ENCODE peak calls at places on chromosome 10, in five cellular contexts. T is SHP77 treated with DMSO at 0.1 percent for 48 hours; P is iPS DF 6.9; L is stimulated activated naive CD4-positive, alpha-beta T cell; E is mesendoderm. H is an unnamed sample.

GRCh38 chr10:13877154-13877909 is 290.6 kb downstream of the PRPF18 start:
- DNase-seq in P (no peak), L (no peak), E (peak), T (no peak), H (no peak)

GRCh38 chr10:124109261-124109660 is 15.9 kb upstream of the CHST15 start:
- DNase-seq in L (no peak), E (no peak), P (no peak), T (no peak), H (no peak)

GRCh38 chr10:1119027-1119426 is 62.8 kb downstream of the WDR37 start:
- DNase-seq in T (no peak), P (no peak), L (no peak), E (no peak), H (no peak)

GRCh38 chr10:13115832-13116793 is 16.1 kb downstream of the OPTN start:
- DNase-seq in E (no peak), L (no peak), T (no peak), P (no peak), H (no peak)

GRCh38 chr10:78937388-78937787 is 131.4 kb upstream of the ZMIZ1 start:
- DNase-seq in P (no peak), L (no peak), E (no peak), T (no peak), H (no peak)

GRCh38 chr10:44752451-44753441 is 158.4 kb upstream of the TMEM72 start:
- DNase-seq in T (peak), L (no peak), P (no peak), E (no peak), H (no peak)

GRCh38 chr10:102814873-102815661 is 22.1 kb downstream of the CYP17A1 start:
- DNase-seq in P (no peak), E (no peak), T (no peak), L (no peak), H (no peak)

GRCh38 chr10:5424751-5425150 is 12.4 kb downstream of the NET1 start:
- DNase-seq in L (no peak), P (no peak), E (no peak), T (no peak), H (no peak)

GRCh38 chr10:35331894-35332640 is 4.2 kb upstream of the CCNY start:
- DNase-seq in L (no peak), E (no peak), T (peak), P (no peak), H (no peak)

GRCh38 chr10:34732926-34733325 is 82.2 kb downstream of the PARD3 start:
- DNase-seq in E (peak), P (no peak), L (no peak), T (peak), H (no peak)

GRCh38 chr10:103776878-103777591 is 78.3 kb downstream of the SH3PXD2A start:
- DNase-seq in T (no peak), L (no peak), P (no peak), E (no peak), H (no peak)

GRCh38 chr10:25704622-25705021 is 229.4 kb upstream of the MYO3A start:
- DNase-seq in L (no peak), P (no peak), E (peak), T (no peak), H (no peak)

GRCh38 chr10:79184141-79184625 is 115.4 kb downstream of the ZMIZ1 start:
- DNase-seq in T (no peak), P (no peak), E (peak), L (no peak), H (no peak)

GRCh38 chr10:30359373-30360206 is 10.5 kb upstream of the MTPAP start:
- DNase-seq in P (peak), L (peak), E (peak), T (peak), H (peak)

GRCh38 chr10:59839576-59839975 is 66.8 kb downstream of the CCDC6 start:
- DNase-seq in L (no peak), P (no peak), E (no peak), T (no peak), H (no peak)

GRCh38 chr10:100148353-100149211 is 37.2 kb downstream of the ERLIN1 start:
- DNase-seq in L (no peak), E (no peak), T (no peak), P (no peak), H (no peak)

GRCh38 chr10:74011762-74012161 is 13.8 kb downstream of the VCL start:
- DNase-seq in P (no peak), E (no peak), L (no peak), T (no peak), H (no peak)

GRCh38 chr10:32210306-32211045 is 136.5 kb downstream of the EPC1 start:
- DNase-seq in P (no peak), L (no peak), T (no peak), E (peak), H (no peak)

GRCh38 chr10:68633281-68633680 is 73.1 kb downstream of the TET1 start:
- DNase-seq in T (no peak), L (no peak), P (no peak), E (no peak), H (no peak)

GRCh38 chr10:70843333-70843732 is 27.6 kb downstream of the SGPL1 start:
- DNase-seq in P (no peak), E (no peak), L (no peak), T (no peak), H (no peak)

GRCh38 chr10:131310904-131311660 is 439 bp downstream of the TCERG1L start:
- DNase-seq in P (no peak), L (no peak), E (no peak), T (no peak), H (no peak)

GRCh38 chr10:21138769-21139324 is 241.7 kb upstream of the NEBL start:
- DNase-seq in E (no peak), T (peak), P (no peak), L (no peak), H (no peak)

GRCh38 chr10:84634636-84635035 is 306.2 kb downstream of the CCSER2 start:
- DNase-seq in L (no peak), E (no peak), P (no peak), T (no peak), H (no peak)

GRCh38 chr10:46524471-46525176 is 31.8 kb downstream of the GPRIN2 start:
- DNase-seq in P (no peak), E (peak), T (no peak), L (no peak), H (no peak)

GRCh38 chr10:46217749-46218453 is 68.9 kb upstream of the ANTXRL start:
- DNase-seq in L (no peak), T (no peak), E (no peak), P (no peak), H (no peak)

GRCh38 chr10:4670737-4671136 is 155.3 kb upstream of the AKR1E2 start:
- DNase-seq in P (no peak), L (no peak), T (no peak), E (no peak), H (no peak)

GRCh38 chr10:110426294-110427153 is 71.2 kb upstream of the DUSP5 start:
- DNase-seq in P (no peak), T (peak), L (no peak), E (peak), H (no peak)

GRCh38 chr10:69489506-69490090 is 38.3 kb downstream of the TSPAN15 start:
- DNase-seq in L (no peak), P (no peak), T (no peak), E (no peak), H (no peak)

H was measured in naive thymus-derived CD4-positive, alpha-beta T cell.